ENCODE peak calls at places on chromosomes 11 and 22, in seven cellular contexts. One of them, this sample, is unnamed.

GRCh38 chr11:130840683-130841082 is 75.6 kb downstream of the SNX19 start:
- DNase-seq in HCT116: no peak
- DNase-seq in OCI-LY7: no peak
- DNase-seq in ovary: no peak
- DNase-seq in heart left ventricle: no peak
- DNase-seq in left ventricle myocardium inferior: no peak
- DNase-seq in fibroblast of mammary gland: peak; percentile 52
- DNase-seq in this sample: no peak

GRCh38 chr11:69010964-69011623 is 2.0 kb downstream of the MRGPRF start:
- DNase-seq in fibroblast of mammary gland: peak; percentile 67
- DNase-seq in ovary: peak; percentile 91
- DNase-seq in HCT116: peak; percentile 47
- DNase-seq in left ventricle myocardium inferior: peak; percentile 72
- DNase-seq in OCI-LY7: peak; percentile 34
- DNase-seq in heart left ventricle: peak; percentile 77
- DNase-seq in this sample: peak; percentile 78

GRCh38 chr11:83159901-83160865 is 3.3 kb downstream of the PCF11 start:
- DNase-seq in ovary: no peak
- DNase-seq in OCI-LY7: peak; percentile 36
- DNase-seq in left ventricle myocardium inferior: no peak
- DNase-seq in heart left ventricle: no peak
- DNase-seq in fibroblast of mammary gland: peak; percentile 66
- DNase-seq in HCT116: no peak
- DNase-seq in this sample: peak; percentile 32

GRCh38 chr11:125289419-125290088 is 125.0 kb downstream of the PKNOX2 start:
- DNase-seq in fibroblast of mammary gland: no peak
- DNase-seq in OCI-LY7: no peak
- DNase-seq in left ventricle myocardium inferior: no peak
- DNase-seq in heart left ventricle: no peak
- DNase-seq in HCT116: no peak
- DNase-seq in ovary: no peak
- DNase-seq in this sample: no peak

GRCh38 chr11:69111578-69112247 is 44.0 kb upstream of the SMIM38 start:
- DNase-seq in HCT116: no peak
- DNase-seq in left ventricle myocardium inferior: no peak
- DNase-seq in fibroblast of mammary gland: no peak
- DNase-seq in ovary: no peak
- DNase-seq in heart left ventricle: no peak
- DNase-seq in OCI-LY7: no peak
- DNase-seq in this sample: no peak

GRCh38 chr11:97355230-97355629 is 965.4 kb downstream of the JRKL start:
- DNase-seq in ovary: no peak
- DNase-seq in heart left ventricle: no peak
- DNase-seq in left ventricle myocardium inferior: no peak
- DNase-seq in OCI-LY7: no peak
- DNase-seq in fibroblast of mammary gland: no peak
- DNase-seq in HCT116: no peak
- DNase-seq in this sample: no peak

GRCh38 chr22:29166180-29166579 is 39.5 kb upstream of the EMID1 start:
- DNase-seq in HCT116: no peak
- DNase-seq in OCI-LY7: no peak
- DNase-seq in heart left ventricle: no peak
- DNase-seq in left ventricle myocardium inferior: no peak
- DNase-seq in ovary: no peak
- DNase-seq in fibroblast of mammary gland: no peak
- DNase-seq in this sample: no peak

GRCh38 chr22:27641049-27641790 is 160.3 kb downstream of the MN1 start:
- DNase-seq in fibroblast of mammary gland: no peak
- DNase-seq in left ventricle myocardium inferior: no peak
- DNase-seq in heart left ventricle: no peak
- DNase-seq in OCI-LY7: no peak
- DNase-seq in HCT116: no peak
- DNase-seq in ovary: no peak
- DNase-seq in this sample: no peak

GRCh38 chr11:26944866-26945664 is 48.8 kb upstream of the FIBIN start:
- DNase-seq in ovary: no peak
- DNase-seq in heart left ventricle: no peak
- DNase-seq in fibroblast of mammary gland: peak; percentile 97
- DNase-seq in left ventricle myocardium inferior: no peak
- DNase-seq in OCI-LY7: no peak
- DNase-seq in HCT116: no peak
- DNase-seq in this sample: no peak

GRCh38 chr11:119373917-119374631 is 7.4 kb downstream of the USP2 start:
- DNase-seq in ovary: peak; percentile 63
- DNase-seq in fibroblast of mammary gland: peak; percentile 82
- DNase-seq in left ventricle myocardium inferior: peak; percentile 66
- DNase-seq in heart left ventricle: peak; percentile 77
- DNase-seq in HCT116: no peak
- DNase-seq in OCI-LY7: peak; percentile 75
- DNase-seq in this sample: peak; percentile 84

GRCh38 chr22:38412435-38413084 is 42.4 kb downstream of the KCNJ4 start:
- DNase-seq in heart left ventricle: no peak
- DNase-seq in OCI-LY7: no peak
- DNase-seq in fibroblast of mammary gland: no peak
- DNase-seq in left ventricle myocardium inferior: no peak
- DNase-seq in HCT116: no peak
- DNase-seq in ovary: peak; percentile 58
- DNase-seq in this sample: no peak

GRCh38 chr11:41413843-41414242 is 45.6 kb downstream of the LRRC4C start:
- DNase-seq in fibroblast of mammary gland: no peak
- DNase-seq in OCI-LY7: no peak
- DNase-seq in left ventricle myocardium inferior: no peak
- DNase-seq in HCT116: no peak
- DNase-seq in ovary: no peak
- DNase-seq in heart left ventricle: no peak
- DNase-seq in this sample: no peak

GRCh38 chr11:120142072-120142423 is 4.1 kb upstream of the TRIM29 start:
- DNase-seq in fibroblast of mammary gland: no peak
- DNase-seq in HCT116: no peak
- DNase-seq in ovary: no peak
- DNase-seq in left ventricle myocardium inferior: no peak
- DNase-seq in heart left ventricle: no peak
- DNase-seq in OCI-LY7: no peak
- DNase-seq in this sample: no peak

GRCh38 chr11:35629914-35630313 is 11.7 kb downstream of the FJX1 start:
- DNase-seq in HCT116: peak; percentile 86
- DNase-seq in heart left ventricle: no peak
- DNase-seq in OCI-LY7: no peak
- DNase-seq in ovary: no peak
- DNase-seq in left ventricle myocardium inferior: no peak
- DNase-seq in fibroblast of mammary gland: peak; percentile 99
- DNase-seq in this sample: no peak

GRCh38 chr11:103624708-103625623 is 411.5 kb upstream of the DDI1 start:
- DNase-seq in fibroblast of mammary gland: peak; percentile 99
- DNase-seq in left ventricle myocardium inferior: no peak
- DNase-seq in OCI-LY7: no peak
- DNase-seq in heart left ventricle: no peak
- DNase-seq in HCT116: no peak
- DNase-seq in ovary: no peak
- DNase-seq in this sample: no peak

GRCh38 chr11:110297082-110297725 is 790 bp upstream of the RDX start:
- DNase-seq in ovary: no peak
- DNase-seq in left ventricle myocardium inferior: no peak
- DNase-seq in heart left ventricle: no peak
- DNase-seq in OCI-LY7: no peak
- DNase-seq in fibroblast of mammary gland: peak; percentile 42
- DNase-seq in HCT116: no peak
- DNase-seq in this sample: no peak

GRCh38 chr22:30247561-30247960 is 1.0 kb upstream of the LIF start:
- DNase-seq in heart left ventricle: no peak
- DNase-seq in fibroblast of mammary gland: no peak
- DNase-seq in HCT116: no peak
- DNase-seq in ovary: no peak
- DNase-seq in left ventricle myocardium inferior: no peak
- DNase-seq in OCI-LY7: no peak
- DNase-seq in this sample: no peak
- H3K4me3 ChIP-seq in heart left ventricle: no peak overlapping the region
- H3K4me3 ChIP-seq in fibroblast of mammary gland: no peak overlapping the region
- H3K4me3 ChIP-seq in HCT116: no peak overlapping the region
- H3K4me3 ChIP-seq in ovary: no peak overlapping the region
- H3K4me3 ChIP-seq in left ventricle myocardium inferior: no peak overlapping the region
- H3K4me3 ChIP-seq in OCI-LY7: no peak overlapping the region
- H3K4me3 ChIP-seq in this sample: peak overlapping the region; percentile 43

GRCh38 chr22:23565942-23566715 is 14.0 kb downstream of the IGLL1 start:
- DNase-seq in fibroblast of mammary gland: no peak
- DNase-seq in OCI-LY7: no peak
- DNase-seq in ovary: peak; percentile 61
- DNase-seq in HCT116: no peak
- DNase-seq in left ventricle myocardium inferior: no peak
- DNase-seq in heart left ventricle: no peak
- DNase-seq in this sample: no peak
- H3K4me3 ChIP-seq in fibroblast of mammary gland: no peak overlapping the region
- H3K4me3 ChIP-seq in OCI-LY7: no peak overlapping the region
- H3K4me3 ChIP-seq in ovary: peak overlapping the region; percentile 29
- H3K4me3 ChIP-seq in HCT116: no peak overlapping the region
- H3K4me3 ChIP-seq in left ventricle myocardium inferior: peak overlapping the region; percentile 56
- H3K4me3 ChIP-seq in heart left ventricle: peak overlapping the region; percentile 44
- H3K4me3 ChIP-seq in this sample: peak overlapping the region; percentile 32

GRCh38 chr11:64891215-64891848 is 12.9 kb upstream of the EHD1 start:
- DNase-seq in left ventricle myocardium inferior: no peak
- DNase-seq in OCI-LY7: no peak
- DNase-seq in ovary: no peak
- DNase-seq in fibroblast of mammary gland: no peak
- DNase-seq in heart left ventricle: no peak
- DNase-seq in HCT116: no peak
- DNase-seq in this sample: peak; percentile 87

GRCh38 chr11:64888761-64889511 is 10.5 kb upstream of the EHD1 start:
- DNase-seq in ovary: no peak
- DNase-seq in fibroblast of mammary gland: no peak
- DNase-seq in OCI-LY7: no peak
- DNase-seq in HCT116: no peak
- DNase-seq in heart left ventricle: no peak
- DNase-seq in left ventricle myocardium inferior: no peak
- DNase-seq in this sample: peak; percentile 85

GRCh38 chr11:64888406-64888757 is 10.0 kb upstream of the EHD1 start:
- DNase-seq in OCI-LY7: no peak
- DNase-seq in heart left ventricle: no peak
- DNase-seq in left ventricle myocardium inferior: no peak
- DNase-seq in fibroblast of mammary gland: no peak
- DNase-seq in ovary: no peak
- DNase-seq in HCT116: no peak
- DNase-seq in this sample: no peak

GRCh38 chr11:64891880-64892279 is 13.5 kb upstream of the EHD1 start:
- DNase-seq in ovary: no peak
- DNase-seq in fibroblast of mammary gland: no peak
- DNase-seq in HCT116: no peak
- DNase-seq in OCI-LY7: no peak
- DNase-seq in left ventricle myocardium inferior: no peak
- DNase-seq in heart left ventricle: no peak
- DNase-seq in this sample: no peak

GRCh38 chr11:64890084-64890944 is 11.9 kb upstream of the EHD1 start:
- DNase-seq in ovary: no peak
- DNase-seq in left ventricle myocardium inferior: no peak
- DNase-seq in heart left ventricle: no peak
- DNase-seq in HCT116: no peak
- DNase-seq in fibroblast of mammary gland: no peak
- DNase-seq in OCI-LY7: no peak
- DNase-seq in this sample: peak; percentile 44
- H3K4me3 ChIP-seq in ovary: peak overlapping the region; percentile 20
- H3K4me3 ChIP-seq in left ventricle myocardium inferior: no peak overlapping the region
- H3K4me3 ChIP-seq in heart left ventricle: no peak overlapping the region
- H3K4me3 ChIP-seq in HCT116: no peak overlapping the region
- H3K4me3 ChIP-seq in fibroblast of mammary gland: no peak overlapping the region
- H3K4me3 ChIP-seq in OCI-LY7: no peak overlapping the region
- H3K4me3 ChIP-seq in this sample: peak overlapping the region; percentile 14

GRCh38 chr11:2380807-2381350 is 3.8 kb downstream of the CD81 start:
- DNase-seq in left ventricle myocardium inferior: peak; percentile 80
- DNase-seq in OCI-LY7: no peak
- DNase-seq in ovary: peak; percentile 47
- DNase-seq in heart left ventricle: peak; percentile 77
- DNase-seq in HCT116: no peak
- DNase-seq in fibroblast of mammary gland: peak; percentile 47
- DNase-seq in this sample: peak; percentile 70
- H3K4me3 ChIP-seq in left ventricle myocardium inferior: peak overlapping the region; percentile 100
- H3K4me3 ChIP-seq in OCI-LY7: peak overlapping the region; percentile 99
- H3K4me3 ChIP-seq in ovary: no peak overlapping the region
- H3K4me3 ChIP-seq in heart left ventricle: peak overlapping the region; percentile 98
- H3K4me3 ChIP-seq in HCT116: no peak overlapping the region
- H3K4me3 ChIP-seq in fibroblast of mammary gland: no peak overlapping the region
- H3K4me3 ChIP-seq in this sample: peak overlapping the region; percentile 98

GRCh38 chr22:35231585-35232084 is 25.7 kb upstream of the HMGXB4 start:
- DNase-seq in ovary: peak; percentile 49
- DNase-seq in HCT116: peak; percentile 85
- DNase-seq in OCI-LY7: peak; percentile 83
- DNase-seq in heart left ventricle: peak; percentile 38
- DNase-seq in left ventricle myocardium inferior: peak; percentile 33
- DNase-seq in fibroblast of mammary gland: peak; percentile 68
- DNase-seq in this sample: peak; percentile 82

GRCh38 chr22:35230417-35230816 is 26.9 kb upstream of the HMGXB4 start:
- DNase-seq in left ventricle myocardium inferior: no peak
- DNase-seq in OCI-LY7: no peak
- DNase-seq in fibroblast of mammary gland: no peak
- DNase-seq in ovary: no peak
- DNase-seq in heart left ventricle: no peak
- DNase-seq in HCT116: no peak
- DNase-seq in this sample: no peak

GRCh38 chr22:35229865-35230264 is 27.4 kb upstream of the HMGXB4 start:
- DNase-seq in fibroblast of mammary gland: no peak
- DNase-seq in OCI-LY7: no peak
- DNase-seq in heart left ventricle: no peak
- DNase-seq in HCT116: no peak
- DNase-seq in left ventricle myocardium inferior: no peak
- DNase-seq in ovary: no peak
- DNase-seq in this sample: no peak

GRCh38 chr22:35227248-35227647 is 30.0 kb upstream of the HMGXB4 start:
- DNase-seq in fibroblast of mammary gland: no peak
- DNase-seq in heart left ventricle: no peak
- DNase-seq in HCT116: no peak
- DNase-seq in ovary: no peak
- DNase-seq in OCI-LY7: no peak
- DNase-seq in left ventricle myocardium inferior: no peak
- DNase-seq in this sample: no peak

GRCh38 chr22:35230839-35231584 is 26.3 kb upstream of the HMGXB4 start:
- DNase-seq in heart left ventricle: no peak
- DNase-seq in ovary: no peak
- DNase-seq in left ventricle myocardium inferior: no peak
- DNase-seq in OCI-LY7: peak; percentile 42
- DNase-seq in fibroblast of mammary gland: no peak
- DNase-seq in HCT116: peak; percentile 50
- DNase-seq in this sample: peak; percentile 17
- H3K4me3 ChIP-seq in heart left ventricle: no peak overlapping the region
- H3K4me3 ChIP-seq in ovary: no peak overlapping the region
- H3K4me3 ChIP-seq in left ventricle myocardium inferior: no peak overlapping the region
- H3K4me3 ChIP-seq in OCI-LY7: peak overlapping the region; percentile 55
- H3K4me3 ChIP-seq in fibroblast of mammary gland: no peak overlapping the region
- H3K4me3 ChIP-seq in HCT116: peak overlapping the region; percentile 49
- H3K4me3 ChIP-seq in this sample: no peak overlapping the region

DNA sequence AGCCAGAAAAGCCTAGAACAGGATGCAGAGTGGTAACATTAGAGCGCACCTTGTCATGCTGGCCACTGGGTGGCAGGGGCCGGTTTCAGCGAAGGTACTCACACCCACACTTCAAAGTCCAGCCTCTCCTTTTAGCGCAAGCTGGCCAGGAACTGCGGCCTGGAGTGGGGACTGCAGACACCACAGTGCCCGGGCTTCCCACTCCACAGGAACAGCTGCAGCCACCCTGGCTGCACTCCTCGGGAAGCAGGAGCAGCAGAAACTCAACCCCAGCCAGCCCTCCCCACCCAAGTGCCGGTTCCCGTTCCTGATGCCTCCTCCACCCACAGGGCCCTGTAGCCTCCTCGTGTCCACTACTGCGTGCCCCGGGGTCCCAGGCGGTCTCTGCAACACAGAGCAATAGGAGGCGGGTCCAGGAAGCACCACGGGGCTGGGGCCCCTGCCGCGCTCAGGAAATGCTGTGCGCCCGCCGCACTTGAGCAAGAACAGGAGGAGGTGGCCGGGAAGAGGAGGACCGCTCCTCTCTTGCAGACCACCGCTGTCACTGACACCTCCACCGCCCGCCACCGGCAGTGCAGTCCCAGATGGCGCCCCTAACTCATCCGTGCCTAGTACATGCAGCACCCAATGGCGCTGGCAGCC is 2.2 kb downstream of the RFPL2 start:
- DNase-seq in HCT116: peak; percentile 50
- DNase-seq in ovary: no peak
- DNase-seq in left ventricle myocardium inferior: peak; percentile 26
- DNase-seq in heart left ventricle: no peak
- DNase-seq in OCI-LY7: peak; percentile 45
- DNase-seq in fibroblast of mammary gland: peak; percentile 26
- DNase-seq in this sample: peak; percentile 71
- H3K4me3 ChIP-seq in HCT116: no peak overlapping the region
- H3K4me3 ChIP-seq in ovary: no peak overlapping the region
- H3K4me3 ChIP-seq in left ventricle myocardium inferior: peak overlapping the region; percentile 53
- H3K4me3 ChIP-seq in heart left ventricle: peak overlapping the region; percentile 12
- H3K4me3 ChIP-seq in OCI-LY7: no peak overlapping the region
- H3K4me3 ChIP-seq in fibroblast of mammary gland: no peak overlapping the region
- H3K4me3 ChIP-seq in this sample: peak overlapping the region; percentile 29